ENCODE peak calls at places on chromosomes 6 and 20, in four cellular contexts. Z is WERI-Rb-1; R is GM23338; P is CD4-positive, alpha-beta memory T cell. O is an unnamed sample.

GRCh38 chr6:143205170-143205879 is 144.6 kb downstream of the AIG1 start:
- DNase-seq in Z (no peak), R (no peak), P (no peak), O (no peak)

GRCh38 chr6:95087394-95088097 is 489.8 kb upstream of the MANEA start:
- DNase-seq in R (no peak), Z (peak), P (no peak), O (no peak)

GRCh38 chr20:64223526-64224067 is 32.0 kb upstream of the PCMTD2 start:
- DNase-seq in R (peak), P (peak), Z (peak), O (no peak)

GRCh38 chr6:168158280-168158979 is 79.4 kb upstream of the FRMD1 start:
- DNase-seq in R (no peak), Z (no peak), P (no peak), O (no peak)

GRCh38 chr20:59735917-59736316 is 131.6 kb downstream of the PHACTR3 start:
- DNase-seq in R (no peak), P (no peak), Z (no peak), O (no peak)

GRCh38 chr20:33732166-33732970 is 572 bp downstream of the ZNF341 start:
- DNase-seq in P (peak), R (peak), Z (peak), O (peak)

GRCh38 chr6:142045380-142046270 is 87.1 kb upstream of the GJE1 start:
- DNase-seq in Z (no peak), P (no peak), R (no peak), O (no peak)

GRCh38 chr6:14066782-14067406 is 50.7 kb upstream of the CD83 start:
- DNase-seq in Z (peak), R (peak), P (no peak), O (no peak)

GRCh38 chr6:17622144-17622543 is 22.0 kb downstream of the FAM8A1 start:
- DNase-seq in R (no peak), Z (no peak), P (no peak), O (no peak)

GRCh38 chr6:84284428-84285033 is 57.1 kb upstream of the CEP162 start:
- DNase-seq in Z (no peak), P (no peak), R (peak), O (no peak)

GRCh38 chr6:30914854-30915590 is 984 bp downstream of the VARS2 start:
- DNase-seq in R (no peak), Z (no peak), P (no peak), O (no peak)

GRCh38 chr6:42368156-42368555 is 83.6 kb downstream of the TRERF1 start:
- DNase-seq in Z (no peak), P (peak), R (no peak), O (no peak)

GRCh38 chr20:60210779-60211617 is 252.8 kb downstream of the CDH26 start:
- DNase-seq in P (no peak), R (peak), Z (peak), O (no peak)

GRCh38 chr6:144063246-144063743 is 32.1 kb downstream of the SF3B5 start:
- DNase-seq in R (peak), Z (peak), P (no peak), O (no peak)

GRCh38 chr20:62959101-62959971 is 6.8 kb downstream of the SLC17A9 start:
- DNase-seq in R (no peak), Z (no peak), P (peak), O (no peak)

GRCh38 chr6:92977018-92977417 is 442.3 kb downstream of the EPHA7 start:
- DNase-seq in P (no peak), R (no peak), Z (no peak), O (no peak)

GRCh38 chr6:38450717-38451116 is 189.0 kb downstream of the BTBD9 start:
- DNase-seq in P (no peak), Z (no peak), R (no peak), O (no peak)

GRCh38 chr6:133890941-133891813 is 2.3 kb downstream of the TCF21 start:
- DNase-seq in R (peak), P (no peak), Z (no peak), O (no peak)

GRCh38 chr6:150813319-150813992 is 52.0 kb upstream of the MTHFD1L start:
- DNase-seq in Z (peak), P (peak), R (no peak), O (peak)

GRCh38 chr20:22523499-22524392 is 60.6 kb downstream of the FOXA2 start:
- DNase-seq in P (no peak), Z (no peak), R (no peak), O (no peak)

GRCh38 chr6:12196326-12196936 is 93.7 kb upstream of the EDN1 start:
- DNase-seq in R (no peak), Z (no peak), P (no peak), O (no peak)

GRCh38 chr6:3139090-3139903 is 18.0 kb downstream of the TUBB2A start:
- DNase-seq in P (no peak), R (no peak), Z (no peak), O (no peak)

GRCh38 chr6:165656581-165657324 is 6.3 kb downstream of the PDE10A start:
- DNase-seq in P (no peak), R (no peak), Z (no peak), O (no peak)

GRCh38 chr6:42361036-42361435 is 90.7 kb downstream of the TRERF1 start:
- DNase-seq in P (no peak), R (no peak), Z (no peak), O (no peak)

GRCh38 chr6:34656378-34657036 is 40.1 kb downstream of the ILRUN start:
- DNase-seq in Z (no peak), P (peak), R (no peak), O (peak)

GRCh38 chr6:25007269-25007699 is 71.5 kb upstream of the RIPOR2 start:
- DNase-seq in P (peak), Z (no peak), R (no peak), O (no peak)

GRCh38 chr6:130035211-130035610 is 16.8 kb downstream of the L3MBTL3 start:
- DNase-seq in Z (no peak), R (no peak), P (no peak), O (no peak)

GRCh38 chr6:29479560-29479959 is 8.2 kb downstream of the MAS1L start:
- DNase-seq in P (no peak), R (no peak), Z (no peak), O (no peak)

GRCh38 chr6:27772261-27773001 is 139.8 kb downstream of the OR2B2 start:
- DNase-seq in P (peak), Z (peak), R (peak), O (no peak)

GRCh38 chr6:137120748-137121147 is 52.7 kb downstream of the IL22RA2 start:
- DNase-seq in P (no peak), Z (no peak), R (no peak), O (no peak)

DNA sequence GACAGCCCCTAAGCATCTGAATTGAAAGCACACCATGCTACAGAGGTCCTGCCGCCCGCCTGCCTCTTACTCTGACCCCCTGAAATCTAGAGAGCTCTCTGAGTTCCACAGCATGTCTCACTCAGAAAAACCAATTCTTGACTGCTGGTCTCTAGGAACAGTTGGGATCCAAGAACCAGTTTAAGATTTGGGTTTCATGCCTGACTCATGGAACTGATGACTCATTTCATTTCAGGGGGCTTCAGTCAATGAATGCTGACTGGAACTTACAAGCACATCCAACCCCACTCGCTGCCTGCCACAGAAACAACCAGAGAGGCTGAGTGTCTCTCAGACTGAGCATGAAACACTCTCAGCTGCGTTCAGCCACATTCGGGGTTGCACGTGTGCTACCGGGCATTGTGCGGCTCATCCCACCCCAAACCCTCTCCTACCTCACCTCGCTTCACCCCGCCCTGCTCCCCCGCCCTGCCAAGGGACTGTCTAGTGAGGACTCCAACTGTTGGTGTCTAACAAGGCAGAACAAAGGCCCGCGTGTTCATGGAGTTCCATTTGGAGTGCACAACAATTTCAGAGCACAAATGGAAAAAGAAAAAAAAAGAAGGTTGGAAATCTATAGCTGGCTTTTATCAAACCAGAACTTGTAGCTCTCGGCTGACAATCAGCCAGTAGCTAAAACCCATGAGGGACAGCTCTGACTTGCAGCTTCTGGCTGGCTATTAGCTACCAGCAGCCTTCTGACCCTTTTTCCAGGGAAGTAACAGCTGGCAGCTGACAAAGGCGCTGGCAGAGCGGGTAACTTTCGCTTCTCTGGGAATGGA is 20.0 kb upstream of the TRAF3IP2 start:
- DNase-seq in P (no peak), Z (peak), R (no peak), O (no peak)
- H3K4me3 ChIP-seq in P (no peak), Z (peak), R (no peak), O (no peak)

GRCh38 chr6:154516276-154516675 is 5.8 kb upstream of the CNKSR3 start:
- DNase-seq in P (no peak), R (no peak), Z (no peak), O (no peak)
- H3K4me3 ChIP-seq in P (no peak), R (no peak), Z (no peak), O (no peak)

DNA sequence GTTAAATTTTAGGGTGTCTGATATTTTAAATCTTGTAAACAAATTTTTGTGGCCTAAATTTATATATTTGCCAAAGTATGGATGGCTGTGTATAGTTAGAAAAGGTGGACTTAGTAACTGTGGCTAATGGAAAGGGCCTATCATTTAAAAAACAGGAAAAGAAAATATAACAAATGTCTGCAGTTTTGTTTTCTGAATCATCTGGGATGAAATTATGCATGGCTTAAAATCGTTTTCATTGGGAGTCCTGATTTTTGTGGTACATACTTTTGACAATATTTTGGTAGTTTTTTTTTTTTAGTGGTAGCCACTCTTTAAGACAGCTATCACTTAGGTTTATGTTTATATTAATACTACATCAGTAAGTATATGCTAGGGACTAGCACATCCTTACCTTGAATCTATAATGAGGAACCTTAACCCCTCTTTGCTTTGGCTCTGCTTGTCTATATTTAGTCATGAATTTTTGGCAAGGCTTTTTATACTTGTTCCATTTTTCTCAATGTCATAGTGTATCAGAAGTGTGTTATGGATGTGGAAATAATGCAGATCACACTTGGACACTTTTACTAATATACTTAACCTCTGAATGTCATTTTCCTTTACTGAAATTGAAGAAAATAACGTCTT is 5.6 kb downstream of the ARID1B start:
- DNase-seq in P (no peak), R (no peak), Z (no peak), O (no peak)
- H3K4me3 ChIP-seq in P (peak), R (peak), Z (no peak), O (peak)

DNA sequence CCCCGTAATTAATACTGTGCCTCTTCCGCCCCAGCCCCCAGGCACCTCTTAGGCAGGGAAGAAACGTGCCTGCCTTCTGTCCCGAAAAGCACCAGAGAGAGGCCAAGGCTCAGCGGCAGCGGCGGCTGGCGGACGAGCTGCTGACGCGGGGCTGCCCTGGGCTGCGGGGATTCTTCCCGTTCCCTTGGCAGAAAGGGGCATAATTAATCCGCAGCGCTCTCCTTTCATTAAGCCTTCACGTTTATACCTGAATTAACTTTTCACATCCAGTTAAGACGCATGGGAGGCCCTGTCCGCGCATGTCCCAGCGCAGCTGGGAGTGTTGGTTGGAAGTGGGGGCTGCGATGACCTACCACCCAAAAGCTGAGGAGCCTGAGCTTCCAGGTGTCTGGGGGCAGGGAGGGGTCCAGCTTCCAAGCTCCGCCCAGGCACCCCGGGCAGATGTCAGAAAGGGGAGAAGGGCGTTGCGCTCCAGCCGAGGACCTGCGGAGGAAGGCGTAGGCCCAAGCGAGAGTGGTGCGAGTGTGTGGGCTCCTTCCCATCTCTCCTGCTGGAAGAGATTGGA is 167.4 kb upstream of the LRFN2 start:
- DNase-seq in R (peak), P (no peak), Z (peak), O (no peak)
- H3K4me3 ChIP-seq in R (peak), P (no peak), Z (peak), O (no peak)

GRCh38 chr6:160668589-160668988 is 4.5 kb upstream of the LPA start:
- DNase-seq in Z (no peak), R (no peak), P (no peak), O (no peak)

GRCh38 chr6:160667854-160668481 is 3.9 kb upstream of the LPA start:
- DNase-seq in Z (peak), R (peak), P (no peak), O (peak)

GRCh38 chr6:160659562-160659961 is 4.5 kb downstream of the LPA start:
- DNase-seq in R (no peak), Z (no peak), P (no peak), O (no peak)

GRCh38 chr6:160661129-160661723 is 2.8 kb downstream of the LPA start:
- DNase-seq in R (no peak), P (no peak), Z (no peak), O (no peak)

DNA sequence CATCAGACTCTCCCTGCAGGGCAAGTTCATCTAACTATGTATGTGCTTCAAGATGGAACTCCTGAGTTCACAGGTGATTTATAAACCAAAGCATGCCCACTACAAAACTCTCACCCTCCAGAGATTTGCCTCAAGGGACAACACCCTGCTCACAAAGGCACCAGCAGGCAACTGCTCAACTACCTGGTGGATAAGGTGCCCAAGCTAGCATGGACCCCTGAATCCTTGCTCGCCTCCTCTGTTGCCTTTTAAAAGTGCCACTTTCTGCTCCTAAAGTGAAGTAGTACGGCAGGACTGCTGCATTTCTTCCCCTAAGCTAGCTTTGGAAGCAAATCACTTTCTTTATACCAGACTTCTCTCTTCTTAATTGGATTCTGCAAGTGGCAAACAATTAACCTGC is 1.2 kb downstream of the LPA start:
- DNase-seq in R (peak), P (no peak), Z (no peak), O (no peak)
- H3K4me3 ChIP-seq in R (no peak), P (no peak), Z (no peak), O (no peak)

O was measured in GM12864.